ENCODE peak calls at places on chromosomes 6 and 20, in four cellular contexts. V is cardiac fibroblast; P is stimulated activated CD4-positive, alpha-beta T cell treated with anti-CD3 and anti-CD28 coated beads, Interleukin-1b, Interleukin-23, amount 100 ng/mL, for 24 hours; O is stimulated activated CD8-positive, alpha-beta memory T cell treated with anti-CD3 and anti-CD28 coated beads, Interleukin-12 subunit alpha, Interleukin-12 subunit beta, amount 100 ng/mL, for 1 hour. K is an unnamed sample.

GRCh38 chr6:22666021-22666420 is 96.7 kb downstream of the HDGFL1 start:
- DNase-seq in V (no peak), P (no peak), O (no peak), K (no peak)

GRCh38 chr20:42366626-42367025 is 748.4 kb upstream of the CHD6 start:
- DNase-seq in V (no peak), P (no peak), O (no peak), K (no peak)

GRCh38 chr6:17938885-17939284 is 48.5 kb downstream of the KIF13A start:
- DNase-seq in V (peak; percentile 68), P (no peak), O (no peak), K (no peak)

GRCh38 chr6:79076881-79077641 is 993 bp downstream of the PHIP start:
- DNase-seq in V (peak; percentile 96), P (peak; percentile 77), O (peak; percentile 79), K (peak; percentile 77)

GRCh38 chr6:5054427-5054873 is 30.7 kb upstream of the PPP1R3G start:
- DNase-seq in V (peak; percentile 48), P (no peak), O (no peak), K (no peak)

GRCh38 chr6:108408453-108408852 is 113.6 kb downstream of the AFG1L start:
- DNase-seq in V (peak; percentile 9), P (no peak), O (no peak), K (no peak)

GRCh38 chr6:136586295-136586694 is 36.1 kb upstream of the MAP7 start:
- DNase-seq in V (peak; percentile 93), P (no peak), O (no peak), K (no peak)

GRCh38 chr20:23143986-23144695 is 58.0 kb upstream of the CD93 start:
- DNase-seq in V (no peak), P (no peak), O (no peak), K (no peak)

GRCh38 chr6:31660224-31660997 is at the start of gene C6orf47:
- DNase-seq in V (peak; percentile 78), P (peak; percentile 79), O (peak; percentile 65), K (peak; percentile 56)

GRCh38 chr6:168778201-168778600 is 337.2 kb downstream of the SMOC2 start:
- DNase-seq in V (peak; percentile 39), P (no peak), O (no peak), K (no peak)

GRCh38 chr6:22800451-22800850 is 231.1 kb downstream of the HDGFL1 start:
- DNase-seq in V (no peak), P (no peak), O (no peak), K (no peak)

GRCh38 chr6:87277123-87277522 is 45.3 kb upstream of the SMIM8 start:
- DNase-seq in V (peak; percentile 32), P (no peak), O (no peak), K (no peak)

GRCh38 chr6:116387374-116387773 is 16.6 kb downstream of the DSE start:
- DNase-seq in V (peak; percentile 97), P (no peak), O (no peak), K (no peak)

GRCh38 chr6:25173951-25174474 is 105.2 kb upstream of the CARMIL1 start:
- DNase-seq in V (peak; percentile 96), P (no peak), O (no peak), K (no peak)

GRCh38 chr6:100663219-100663863 is 198.6 kb upstream of the SIM1 start:
- DNase-seq in V (peak; percentile 89), P (no peak), O (no peak), K (no peak)

GRCh38 chr6:140909156-140909555 is 1223.6 kb upstream of the GJE1 start:
- DNase-seq in V (peak; percentile 54), P (no peak), O (no peak), K (no peak)